ENCODE peak calls at places on chromosomes 3 and 15, in ten cellular contexts. One of them, this sample, is unnamed.

GRCh38 chr15:99438691-99439523 is 126.9 kb upstream of the MEF2A start:
- DNase-seq in GM10248: no peak
- DNase-seq in GM12878: no peak
- DNase-seq in Panc1: no peak
- DNase-seq in uterus: no peak
- DNase-seq in endothelial cell: no peak
- DNase-seq in AG10803: peak
- DNase-seq in fibroblast of mammary gland: no peak
- DNase-seq in H9: peak
- DNase-seq in lower lobe of right lung: no peak
- DNase-seq in this sample: peak

GRCh38 chr3:134059680-134060560 is 30.2 kb upstream of the SLCO2A1 start:
- DNase-seq in GM12878: no peak
- DNase-seq in endothelial cell: no peak
- DNase-seq in GM10248: no peak
- DNase-seq in lower lobe of right lung: no peak
- DNase-seq in Panc1: no peak
- DNase-seq in AG10803: peak
- DNase-seq in fibroblast of mammary gland: peak
- DNase-seq in H9: no peak
- DNase-seq in uterus: no peak
- DNase-seq in this sample: no peak

GRCh38 chr15:64599716-64600115 is 139.3 kb downstream of the ZNF609 start:
- DNase-seq in uterus: no peak
- DNase-seq in endothelial cell: no peak
- DNase-seq in lower lobe of right lung: no peak
- DNase-seq in GM10248: no peak
- DNase-seq in fibroblast of mammary gland: peak
- DNase-seq in AG10803: peak
- DNase-seq in Panc1: no peak
- DNase-seq in GM12878: no peak
- DNase-seq in H9: no peak
- DNase-seq in this sample: no peak

GRCh38 chr15:69860316-69860715 is 237.4 kb downstream of the TLE3 start:
- DNase-seq in GM12878: no peak
- DNase-seq in fibroblast of mammary gland: no peak
- DNase-seq in uterus: no peak
- DNase-seq in Panc1: no peak
- DNase-seq in endothelial cell: no peak
- DNase-seq in lower lobe of right lung: no peak
- DNase-seq in GM10248: no peak
- DNase-seq in AG10803: no peak
- DNase-seq in H9: no peak
- DNase-seq in this sample: no peak

GRCh38 chr3:13105851-13106250 is 32.6 kb upstream of the IQSEC1 start:
- DNase-seq in fibroblast of mammary gland: no peak
- DNase-seq in Panc1: no peak
- DNase-seq in lower lobe of right lung: peak
- DNase-seq in H9: no peak
- DNase-seq in endothelial cell: no peak
- DNase-seq in AG10803: no peak
- DNase-seq in uterus: no peak
- DNase-seq in GM12878: no peak
- DNase-seq in GM10248: no peak
- DNase-seq in this sample: no peak

GRCh38 chr3:12893247-12893646 is 51.9 kb upstream of the RPL32 start:
- DNase-seq in lower lobe of right lung: no peak
- DNase-seq in H9: no peak
- DNase-seq in fibroblast of mammary gland: peak
- DNase-seq in GM12878: no peak
- DNase-seq in Panc1: no peak
- DNase-seq in endothelial cell: no peak
- DNase-seq in GM10248: no peak
- DNase-seq in AG10803: no peak
- DNase-seq in uterus: no peak
- DNase-seq in this sample: no peak

GRCh38 chr3:191342391-191342790 is 12.1 kb upstream of the UTS2B start:
- DNase-seq in uterus: no peak
- DNase-seq in GM10248: no peak
- DNase-seq in GM12878: no peak
- DNase-seq in endothelial cell: no peak
- DNase-seq in Panc1: no peak
- DNase-seq in fibroblast of mammary gland: no peak
- DNase-seq in AG10803: no peak
- DNase-seq in lower lobe of right lung: no peak
- DNase-seq in H9: no peak
- DNase-seq in this sample: no peak

GRCh38 chr3:72894941-72895552 is 7.2 kb downstream of the GXYLT2 start:
- DNase-seq in Panc1: no peak
- DNase-seq in endothelial cell: no peak
- DNase-seq in fibroblast of mammary gland: no peak
- DNase-seq in GM10248: no peak
- DNase-seq in lower lobe of right lung: no peak
- DNase-seq in GM12878: no peak
- DNase-seq in AG10803: no peak
- DNase-seq in H9: no peak
- DNase-seq in uterus: no peak
- DNase-seq in this sample: no peak

GRCh38 chr15:76901965-76902364 is 3.2 kb downstream of the SCAPER start:
- DNase-seq in Panc1: no peak
- DNase-seq in GM10248: no peak
- DNase-seq in GM12878: no peak
- DNase-seq in endothelial cell: no peak
- DNase-seq in uterus: no peak
- DNase-seq in lower lobe of right lung: no peak
- DNase-seq in AG10803: no peak
- DNase-seq in H9: no peak
- DNase-seq in fibroblast of mammary gland: no peak
- DNase-seq in this sample: no peak

GRCh38 chr3:64533565-64534317 is 154.1 kb downstream of the ADAMTS9 start:
- DNase-seq in GM12878: peak
- DNase-seq in AG10803: peak
- DNase-seq in H9: peak
- DNase-seq in lower lobe of right lung: peak
- DNase-seq in uterus: peak
- DNase-seq in endothelial cell: peak
- DNase-seq in Panc1: peak
- DNase-seq in fibroblast of mammary gland: peak
- DNase-seq in GM10248: peak
- DNase-seq in this sample: peak

GRCh38 chr3:122955916-122956684 is 71.5 kb downstream of the SEMA5B start:
- DNase-seq in fibroblast of mammary gland: no peak
- DNase-seq in H9: no peak
- DNase-seq in lower lobe of right lung: no peak
- DNase-seq in Panc1: no peak
- DNase-seq in GM12878: no peak
- DNase-seq in GM10248: no peak
- DNase-seq in uterus: no peak
- DNase-seq in endothelial cell: no peak
- DNase-seq in AG10803: no peak
- DNase-seq in this sample: no peak

GRCh38 chr3:122948398-122948797 is 79.2 kb downstream of the SEMA5B start:
- DNase-seq in GM12878: no peak
- DNase-seq in H9: peak
- DNase-seq in endothelial cell: no peak
- DNase-seq in uterus: no peak
- DNase-seq in Panc1: no peak
- DNase-seq in lower lobe of right lung: no peak
- DNase-seq in GM10248: no peak
- DNase-seq in fibroblast of mammary gland: no peak
- DNase-seq in AG10803: no peak
- DNase-seq in this sample: no peak

GRCh38 chr3:122947621-122948202 is 79.9 kb downstream of the SEMA5B start:
- DNase-seq in AG10803: no peak
- DNase-seq in lower lobe of right lung: no peak
- DNase-seq in fibroblast of mammary gland: peak
- DNase-seq in Panc1: no peak
- DNase-seq in H9: no peak
- DNase-seq in GM12878: no peak
- DNase-seq in uterus: no peak
- DNase-seq in endothelial cell: no peak
- DNase-seq in GM10248: no peak
- DNase-seq in this sample: no peak

GRCh38 chr3:122956685-122957455 is 70.7 kb downstream of the SEMA5B start:
- DNase-seq in lower lobe of right lung: no peak
- DNase-seq in GM10248: no peak
- DNase-seq in H9: no peak
- DNase-seq in fibroblast of mammary gland: no peak
- DNase-seq in Panc1: no peak
- DNase-seq in AG10803: no peak
- DNase-seq in endothelial cell: no peak
- DNase-seq in uterus: no peak
- DNase-seq in GM12878: no peak
- DNase-seq in this sample: no peak

GRCh38 chr3:122952509-122952908 is 75.1 kb downstream of the SEMA5B start:
- DNase-seq in GM10248: peak
- DNase-seq in lower lobe of right lung: no peak
- DNase-seq in Panc1: no peak
- DNase-seq in uterus: no peak
- DNase-seq in AG10803: no peak
- DNase-seq in endothelial cell: no peak
- DNase-seq in fibroblast of mammary gland: peak
- DNase-seq in GM12878: peak
- DNase-seq in H9: peak
- DNase-seq in this sample: no peak
- TF ChIP-seq CTCF in GM10248: no peak
- TF ChIP-seq CTCF in lower lobe of right lung: no peak
- TF ChIP-seq CTCF in Panc1: no peak
- TF ChIP-seq CTCF in uterus: no peak
- TF ChIP-seq CTCF in AG10803: no peak
- TF ChIP-seq CTCF in endothelial cell: no peak
- TF ChIP-seq CTCF in fibroblast of mammary gland: peak
- TF ChIP-seq CTCF in GM12878: no peak
- TF ChIP-seq CTCF in H9: peak
- TF ChIP-seq CTCF in this sample: no peak

DNA sequence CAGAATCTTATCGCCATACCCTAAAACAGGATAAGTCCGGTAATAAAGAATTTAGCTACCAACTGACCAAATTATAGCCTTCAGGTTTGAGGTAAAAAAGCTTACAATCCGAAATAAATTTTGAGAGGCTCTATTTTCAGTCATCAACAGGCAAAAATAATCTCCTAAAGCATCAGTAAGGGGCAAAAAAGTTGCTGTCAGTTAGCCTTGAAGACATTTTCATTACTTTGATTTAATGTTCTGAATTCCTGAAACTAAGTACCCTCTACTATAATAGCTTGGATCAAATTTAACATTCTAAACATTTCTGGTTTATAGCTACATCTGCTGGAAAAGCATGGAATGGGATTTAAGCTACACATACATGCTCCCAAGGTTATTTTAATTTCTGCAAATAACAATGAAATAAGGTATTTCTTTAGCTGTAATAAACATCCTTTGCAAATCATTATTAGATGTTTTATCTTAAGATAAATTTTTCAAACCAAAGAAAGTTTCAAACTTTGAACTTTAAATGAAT is 245.5 kb downstream of the ULK4 start:
- DNase-seq in endothelial cell: no peak
- DNase-seq in uterus: no peak
- DNase-seq in GM10248: no peak
- DNase-seq in GM12878: no peak
- DNase-seq in lower lobe of right lung: no peak
- DNase-seq in AG10803: peak
- DNase-seq in fibroblast of mammary gland: peak
- DNase-seq in H9: no peak
- DNase-seq in Panc1: no peak
- DNase-seq in this sample: no peak
- TF ChIP-seq CTCF in endothelial cell: no peak
- TF ChIP-seq CTCF in uterus: peak
- TF ChIP-seq CTCF in GM10248: no peak
- TF ChIP-seq CTCF in GM12878: no peak
- TF ChIP-seq CTCF in lower lobe of right lung: peak
- TF ChIP-seq CTCF in AG10803: peak
- TF ChIP-seq CTCF in fibroblast of mammary gland: peak
- TF ChIP-seq CTCF in H9: no peak
- TF ChIP-seq CTCF in Panc1: no peak
- TF ChIP-seq CTCF in this sample: no peak

DNA sequence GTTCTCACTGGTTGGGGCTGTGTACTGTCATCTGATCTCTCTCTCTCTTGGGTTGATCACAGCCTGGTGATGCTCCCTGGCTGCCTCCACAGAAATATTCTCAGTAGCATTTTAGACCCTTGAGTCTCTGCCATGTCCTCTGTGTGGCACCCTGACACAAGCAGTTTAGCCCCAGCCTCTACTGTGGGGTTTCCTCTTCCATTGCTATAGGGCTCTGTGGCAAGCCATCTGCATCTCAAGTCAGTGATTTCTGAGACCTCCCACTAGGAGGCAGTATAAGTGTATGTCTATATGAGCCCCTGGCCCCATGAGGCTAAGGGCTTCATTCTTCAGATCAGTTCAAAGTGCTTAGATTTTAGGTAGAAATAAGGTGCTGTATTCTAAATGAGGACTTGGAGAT is 50.6 kb upstream of the PLAAT1 start:
- DNase-seq in Panc1: no peak
- DNase-seq in endothelial cell: peak
- DNase-seq in uterus: no peak
- DNase-seq in lower lobe of right lung: no peak
- DNase-seq in AG10803: no peak
- DNase-seq in fibroblast of mammary gland: peak
- DNase-seq in H9: peak
- DNase-seq in GM10248: peak
- DNase-seq in GM12878: no peak
- DNase-seq in this sample: peak
- TF ChIP-seq CTCF in Panc1: peak
- TF ChIP-seq CTCF in endothelial cell: peak
- TF ChIP-seq CTCF in uterus: no peak
- TF ChIP-seq CTCF in lower lobe of right lung: peak
- TF ChIP-seq CTCF in AG10803: no peak
- TF ChIP-seq CTCF in fibroblast of mammary gland: peak
- TF ChIP-seq CTCF in H9: peak
- TF ChIP-seq CTCF in GM10248: peak
- TF ChIP-seq CTCF in GM12878: peak
- TF ChIP-seq CTCF in this sample: no peak

DNA sequence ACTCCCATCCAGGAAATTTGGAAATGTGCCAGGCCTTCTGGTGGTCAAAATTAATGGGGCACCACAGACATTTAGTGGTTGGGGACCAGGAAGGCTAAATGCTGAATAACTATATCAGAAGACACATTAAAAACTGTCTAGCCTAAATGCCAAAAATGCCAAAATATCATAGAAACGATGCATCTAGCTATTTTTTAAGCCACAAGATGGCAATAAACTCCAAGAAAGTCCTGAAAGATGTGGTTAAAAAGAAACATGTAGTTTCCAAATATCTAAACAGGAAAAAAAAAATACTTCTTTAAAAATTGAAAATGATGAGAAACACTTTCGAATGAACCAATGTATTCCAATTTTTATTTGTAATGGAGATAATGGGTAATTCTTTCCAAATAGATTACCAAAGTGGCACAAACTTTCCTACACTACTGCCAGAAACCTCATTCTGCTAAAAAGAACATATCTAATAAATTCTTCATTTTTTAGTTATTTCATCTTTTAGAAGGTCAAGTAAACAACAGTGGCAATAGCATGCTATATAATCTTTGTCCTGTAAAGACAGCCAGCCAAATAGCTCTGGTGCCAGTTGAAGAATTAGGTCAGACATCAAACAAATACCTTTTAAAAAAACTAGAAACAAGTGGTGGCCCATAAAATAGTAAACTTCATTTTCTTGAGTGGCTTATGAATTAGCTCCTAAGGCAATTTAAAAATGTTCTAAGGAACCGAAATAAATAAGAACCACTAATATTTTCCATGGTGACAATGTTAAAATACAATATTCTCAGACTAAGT is 19.7 kb downstream of the CCDC14 start:
- DNase-seq in GM12878: no peak
- DNase-seq in GM10248: no peak
- DNase-seq in AG10803: peak
- DNase-seq in H9: no peak
- DNase-seq in endothelial cell: no peak
- DNase-seq in fibroblast of mammary gland: peak
- DNase-seq in uterus: no peak
- DNase-seq in Panc1: no peak
- DNase-seq in lower lobe of right lung: no peak
- DNase-seq in this sample: no peak
- TF ChIP-seq CTCF in GM12878: no peak
- TF ChIP-seq CTCF in GM10248: no peak
- TF ChIP-seq CTCF in AG10803: peak
- TF ChIP-seq CTCF in H9: no peak
- TF ChIP-seq CTCF in endothelial cell: no peak
- TF ChIP-seq CTCF in fibroblast of mammary gland: peak
- TF ChIP-seq CTCF in uterus: peak
- TF ChIP-seq CTCF in Panc1: peak
- TF ChIP-seq CTCF in lower lobe of right lung: peak
- TF ChIP-seq CTCF in this sample: no peak

This sample was measured in activated CD8-positive, alpha-beta T cell treated with anti-CD3 and anti-CD28 coated beads for 36 hours.